ENCODE peak calls at places on chromosomes 3 and 15, in eight cellular contexts. V is type B pancreatic cell, G is right atrium auricular region, X is tibial artery, J is heart left ventricle, Y is lung, D is foreskin fibroblast, L is psoas muscle. N is an unnamed sample.

GRCh38 chr3:106765342-106765741 is 611.9 kb upstream of the CCDC54 start:
- DNase-seq in V (no peak), G (no peak), X (no peak), J (no peak), Y (no peak), D (peak; percentile 1), L (no peak), N (no peak)

GRCh38 chr3:29385056-29385455 is 104.2 kb downstream of the RBMS3 start:
- DNase-seq in V (no peak), G (no peak), X (no peak), J (no peak), Y (no peak), D (no peak), L (no peak), N (no peak)

GRCh38 chr3:175163686-175164085 is 304.6 kb downstream of the NAALADL2 start:
- DNase-seq in V (no peak), G (no peak), X (no peak), J (no peak), Y (no peak), D (no peak), L (no peak), N (no peak)

GRCh38 chr3:156976933-156977332 is 150.8 kb downstream of the LEKR1 start:
- DNase-seq in V (no peak), G (no peak), X (no peak), J (no peak), Y (no peak), D (no peak), L (no peak), N (no peak)

GRCh38 chr3:124772081-124772831 is 42.0 kb downstream of the UMPS start:
- DNase-seq in V (no peak), G (peak; percentile 82), X (peak; percentile 45), J (peak; percentile 73), Y (no peak), D (peak; percentile 57), L (peak; percentile 68), N (no peak)

GRCh38 chr3:152811974-152812760 is 22.8 kb upstream of the P2RY1 start:
- DNase-seq in V (no peak), G (no peak), X (no peak), J (no peak), Y (no peak), D (no peak), L (no peak), N (no peak)

GRCh38 chr3:125045965-125046364 is 9.8 kb downstream of the HEG1 start:
- DNase-seq in V (no peak), G (no peak), X (no peak), J (no peak), Y (no peak), D (peak; percentile 69), L (no peak), N (no peak)

GRCh38 chr15:80695911-80696651 is 971 bp downstream of the ABHD17C start:
- DNase-seq in V (no peak), G (no peak), X (no peak), J (no peak), Y (peak; percentile 53), D (no peak), L (no peak), N (no peak)

GRCh38 chr3:20741381-20741780 is 555.4 kb upstream of the SGO1 start:
- DNase-seq in V (no peak), G (no peak), X (no peak), J (no peak), Y (no peak), D (no peak), L (no peak), N (no peak)

GRCh38 chr3:149487598-149488197 is 13.2 kb downstream of the TM4SF4 start:
- DNase-seq in V (no peak), G (no peak), X (no peak), J (no peak), Y (no peak), D (no peak), L (no peak), N (no peak)

GRCh38 chr3:125110876-125111480 is 55.2 kb upstream of the HEG1 start:
- DNase-seq in V (no peak), G (no peak), X (no peak), J (no peak), Y (no peak), D (no peak), L (no peak), N (peak; percentile 27)

GRCh38 chr3:114558271-114558670 is 264.4 kb downstream of the TIGIT start:
- DNase-seq in V (no peak), G (no peak), X (no peak), J (no peak), Y (no peak), D (peak; percentile 43), L (no peak), N (no peak)

GRCh38 chr3:195774917-195775316 is 36.8 kb downstream of the MUC4 start:
- DNase-seq in V (no peak), G (no peak), X (no peak), J (peak; percentile 55), Y (peak; percentile 61), D (peak; percentile 16), L (peak; percentile 80), N (no peak)

GRCh38 chr3:52017467-52018065 is 21.9 kb upstream of the RPL29 start:
- DNase-seq in V (no peak), G (no peak), X (no peak), J (no peak), Y (no peak), D (no peak), L (peak; percentile 77), N (no peak)

GRCh38 chr3:160394009-160394392 is 5.0 kb downstream of the IFT80 start:
- DNase-seq in V (no peak), G (no peak), X (no peak), J (no peak), Y (no peak), D (no peak), L (no peak), N (no peak)

GRCh38 chr3:195251336-195252065 is 19.5 kb downstream of the XXYLT1 start:
- DNase-seq in V (no peak), G (no peak), X (no peak), J (no peak), Y (peak; percentile 18), D (no peak), L (no peak), N (peak; percentile 62)

GRCh38 chr3:33482126-33482525 is 41.9 kb upstream of the UBP1 start:
- DNase-seq in V (no peak), G (no peak), X (no peak), J (no peak), Y (no peak), D (no peak), L (no peak), N (no peak)

GRCh38 chr15:58014040-58014439 is 51.5 kb downstream of the ALDH1A2 start:
- DNase-seq in V (no peak), G (no peak), X (no peak), J (no peak), Y (no peak), D (no peak), L (no peak), N (no peak)

GRCh38 chr3:61371123-61371522 is 119.9 kb upstream of the FHIT start:
- DNase-seq in V (no peak), G (no peak), X (no peak), J (no peak), Y (no peak), D (no peak), L (no peak), N (no peak)

GRCh38 chr15:68012911-68013310 is 41.2 kb upstream of the PIAS1 start:
- DNase-seq in V (no peak), G (no peak), X (no peak), J (no peak), Y (peak; percentile 35), D (no peak), L (no peak), N (no peak)

GRCh38 chr3:135851201-135852061 is 114.1 kb upstream of the PPP2R3A start:
- DNase-seq in V (no peak), G (no peak), X (no peak), J (no peak), Y (no peak), D (no peak), L (no peak), N (no peak)

DNA sequence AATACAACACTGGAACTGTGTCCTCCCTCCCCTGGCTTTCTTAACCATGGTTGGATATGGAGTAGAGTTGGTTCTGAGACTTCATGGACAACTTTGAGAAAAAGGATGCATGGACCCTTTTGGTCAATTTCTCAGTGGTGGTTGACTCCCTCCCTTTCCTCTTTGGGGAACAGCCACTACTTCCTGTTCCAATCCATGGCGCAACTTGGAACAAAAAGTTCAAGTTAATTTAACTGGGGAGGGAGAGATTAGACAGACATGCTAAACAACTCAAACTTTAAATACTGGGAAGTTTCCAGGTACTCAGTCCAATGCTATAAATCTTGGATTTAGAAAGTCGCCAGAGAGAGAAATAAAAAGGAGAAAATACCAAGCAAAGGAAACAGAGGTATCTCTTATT is 202.2 kb downstream of the PDZRN3 start:
- DNase-seq in V (no peak), G (no peak), X (no peak), J (no peak), Y (no peak), D (no peak), L (no peak), N (no peak)
- TF ChIP-seq CTCF in V (no peak), G (no peak), X (no peak), J (no peak), Y (no peak), D (no peak), L (no peak), N (no peak)

GRCh38 chr3:94285874-94286273 is 223.0 kb downstream of the NSUN3 start:
- DNase-seq in V (no peak), G (no peak), X (no peak), J (no peak), Y (no peak), D (no peak), L (no peak), N (no peak)
- TF ChIP-seq CTCF in V (peak; percentile 60), G (peak; percentile 21), X (no peak), J (no peak), Y (no peak), D (peak; percentile 14), L (no peak), N (peak; percentile 50)

GRCh38 chr3:163490119-163490518 is 1588.2 kb downstream of the SI start:
- DNase-seq in V (no peak), G (no peak), X (no peak), J (no peak), Y (no peak), D (no peak), L (no peak), N (no peak)
- TF ChIP-seq CTCF in V (peak; percentile 66), G (peak; percentile 21), X (peak; percentile 23), J (no peak), Y (no peak), D (peak; percentile 42), L (peak; percentile 17), N (peak; percentile 57)

GRCh38 chr15:90891346-90891949 is 7.1 kb downstream of the FES start:
- DNase-seq in V (no peak), G (no peak), X (no peak), J (no peak), Y (no peak), D (no peak), L (no peak), N (no peak)

GRCh38 chr15:90895571-90896117 is 7.5 kb upstream of the MAN2A2 start:
- DNase-seq in V (no peak), G (no peak), X (no peak), J (no peak), Y (no peak), D (peak; percentile 41), L (no peak), N (no peak)

GRCh38 chr15:90892023-90892422 is 7.7 kb downstream of the FES start:
- DNase-seq in V (no peak), G (no peak), X (no peak), J (no peak), Y (no peak), D (no peak), L (no peak), N (no peak)

GRCh38 chr15:90892498-90893174 is 8.3 kb downstream of the FES start:
- DNase-seq in V (no peak), G (no peak), X (no peak), J (no peak), Y (no peak), D (no peak), L (no peak), N (no peak)

GRCh38 chr15:90893175-90894090 is 9.1 kb downstream of the FES start:
- DNase-seq in V (no peak), G (no peak), X (no peak), J (no peak), Y (no peak), D (no peak), L (no peak), N (no peak)
- TF ChIP-seq CTCF in V (no peak), G (no peak), X (no peak), J (no peak), Y (no peak), D (no peak), L (no peak), N (no peak)